ENCODE peak calls at places on chromosomes 11 and 22, in six cellular contexts. J, K, V, U, B and X are unnamed samples. For H3K9me3, the result is how much of the 10 kb centered on the place peaks cover.

GRCh38 chr11:69825037-69825834 is 6.0 kb upstream of the FGF3 start:
- DNase-seq in J (peak), K (no peak), V (peak), U (peak), B (no peak), X (peak)

GRCh38 chr11:28457481-28458145 is 349.4 kb downstream of the METTL15 start:
- DNase-seq in J (no peak), K (no peak), V (no peak), U (no peak), B (no peak), X (no peak)

GRCh38 chr11:4641501-4641900 is 2.3 kb upstream of the OR51E1 start:
- DNase-seq in J (no peak), K (no peak), V (no peak), U (no peak), B (no peak), X (no peak)

GRCh38 chr22:17095538-17095937 is 10.7 kb downstream of the IL17RA start:
- DNase-seq in J (peak), K (no peak), V (no peak), U (no peak), B (no peak), X (no peak)

GRCh38 chr11:100632970-100633452 is 54.1 kb upstream of the ARHGAP42 start:
- DNase-seq in J (peak), K (peak), V (peak), U (peak), B (peak), X (peak)

GRCh38 chr22:29679316-29679715 is 40.5 kb upstream of the CABP7 start:
- DNase-seq in J (no peak), K (no peak), V (no peak), U (no peak), B (peak), X (no peak)

GRCh38 chr22:41308054-41308453 is 6.7 kb downstream of the ZC3H7B start:
- DNase-seq in J (no peak), K (peak), V (no peak), U (no peak), B (peak), X (no peak)

GRCh38 chr22:20441631-20442484 is 4.2 kb upstream of the SCARF2 start:
- DNase-seq in J (no peak), K (no peak), V (no peak), U (no peak), B (no peak), X (peak)

GRCh38 chr22:45583504-45583903 is 80.8 kb downstream of the FBLN1 start:
- DNase-seq in J (no peak), K (no peak), V (no peak), U (no peak), B (no peak), X (no peak)

GRCh38 chr22:22769434-22770279 is 118.0 kb upstream of the IGLL5 start:
- DNase-seq in J (no peak), K (no peak), V (no peak), U (no peak), B (no peak), X (no peak)
- TF ChIP-seq CTCF in J (no peak), K (no peak), V (no peak), U (no peak), B (no peak), X (no peak)

GRCh38 chr22:46612904-46613605 is 7.1 kb upstream of the GRAMD4 start:
- DNase-seq in J (peak), K (no peak), V (peak), U (no peak), B (no peak), X (no peak)

GRCh38 chr22:46612341-46612903 is 7.8 kb upstream of the GRAMD4 start:
- DNase-seq in J (no peak), K (no peak), V (no peak), U (no peak), B (no peak), X (no peak)

GRCh38 chr22:46613606-46613997 is 6.6 kb upstream of the GRAMD4 start:
- DNase-seq in J (peak), K (no peak), V (peak), U (no peak), B (no peak), X (no peak)

GRCh38 chr22:46611189-46611588 is 9.0 kb upstream of the GRAMD4 start:
- DNase-seq in J (no peak), K (no peak), V (no peak), U (no peak), B (no peak), X (no peak)

DNA sequence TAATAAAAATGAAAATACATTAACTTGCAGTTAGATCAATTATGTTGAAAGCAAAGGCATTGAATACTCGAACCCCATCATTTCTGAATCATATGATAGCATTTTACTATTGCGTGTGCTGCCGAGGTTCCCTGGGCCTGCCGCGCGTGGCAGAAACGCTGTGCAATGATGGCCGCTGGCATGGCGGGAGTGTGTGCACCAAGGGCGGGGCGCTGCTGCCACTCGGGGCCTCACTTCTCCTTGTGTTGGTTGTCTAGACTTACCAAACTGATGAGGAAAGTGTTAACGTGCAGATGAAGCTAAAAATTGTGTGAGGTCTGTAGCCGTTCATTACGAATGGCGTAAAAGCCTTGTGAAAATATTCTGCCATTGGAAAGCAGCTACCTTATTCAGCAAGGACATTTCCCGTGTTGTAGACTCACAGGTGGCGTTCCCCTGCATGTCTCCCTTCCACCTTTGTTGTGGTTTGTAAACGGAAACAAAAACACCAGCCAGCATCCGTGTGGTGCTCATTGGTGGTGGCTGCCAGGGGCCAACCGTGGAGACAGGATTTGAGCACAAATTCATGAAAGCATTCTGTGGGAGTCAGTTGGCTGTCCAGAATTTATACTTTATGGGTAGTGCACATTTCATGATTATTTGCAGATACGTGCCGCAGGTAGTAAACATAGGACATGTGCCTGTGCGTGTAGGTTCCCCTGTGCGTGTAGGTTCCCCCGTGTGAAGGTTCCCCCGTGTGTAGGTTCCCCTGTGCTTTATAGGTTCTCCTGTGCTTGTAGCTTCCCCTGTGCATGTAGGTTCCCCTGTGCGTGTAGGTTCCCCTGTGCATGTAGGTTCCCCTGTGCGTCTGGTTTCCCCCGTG is 5.9 kb upstream of the GRAMD4 start:
- DNase-seq in J (peak), K (no peak), V (peak), U (no peak), B (no peak), X (no peak)
- TF ChIP-seq POLR2A in J (no peak), K (no peak), V (no peak), U (no peak), B (no peak), X (no peak)

GRCh38 chr22:47888807-47889206 is 1126.4 kb downstream of the TBC1D22A start:
- DNase-seq in J (no peak), K (no peak), V (no peak), U (no peak), B (no peak), X (no peak)

DNA sequence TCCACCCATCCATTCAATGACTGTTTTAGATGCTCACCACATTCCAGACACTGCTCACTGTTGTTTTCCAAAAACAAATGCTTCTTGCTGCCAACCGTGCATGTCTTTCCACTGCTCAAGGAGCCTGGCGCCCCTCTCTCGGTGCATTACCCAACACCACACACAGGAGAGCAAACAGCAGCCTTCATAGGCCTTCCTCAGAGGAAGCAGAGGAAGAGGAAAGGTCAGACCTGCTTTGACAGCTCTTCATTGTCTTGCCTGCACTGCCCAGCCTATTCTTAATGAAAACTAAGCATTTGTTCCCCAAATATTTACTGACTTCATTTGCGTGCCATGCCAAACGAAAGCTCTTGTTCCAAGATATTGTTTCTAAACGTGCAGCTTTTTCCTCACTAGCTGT is 1129.2 kb downstream of the TBC1D22A start:
- DNase-seq in J (no peak), K (no peak), V (no peak), U (no peak), B (no peak), X (no peak)
- H3K9me3 ChIP-seq in J (under half), K (under half), V (under half), U (under half), B (under half), X (under half)

GRCh38 chr22:49140921-49141680 is 686.6 kb downstream of the BRD1 start:
- DNase-seq in J (no peak), K (no peak), V (no peak), U (no peak), B (no peak), X (no peak)
- TF ChIP-seq CTCF in J (no peak), K (no peak), V (no peak), U (no peak), B (no peak), X (no peak)

GRCh38 chr11:123738374-123738773 is 3.1 kb downstream of the ZNF202 start:
- DNase-seq in J (no peak), K (no peak), V (no peak), U (no peak), B (no peak), X (no peak)

GRCh38 chr11:123740787-123741158 is 687 bp downstream of the ZNF202 start:
- DNase-seq in J (no peak), K (no peak), V (peak), U (no peak), B (no peak), X (no peak)

GRCh38 chr11:123742778-123743177 is 1.3 kb upstream of the ZNF202 start:
- DNase-seq in J (no peak), K (no peak), V (no peak), U (no peak), B (no peak), X (no peak)

GRCh38 chr11:123742334-123742733 is 874 bp upstream of the ZNF202 start:
- DNase-seq in J (no peak), K (no peak), V (no peak), U (no peak), B (no peak), X (no peak)

DNA sequence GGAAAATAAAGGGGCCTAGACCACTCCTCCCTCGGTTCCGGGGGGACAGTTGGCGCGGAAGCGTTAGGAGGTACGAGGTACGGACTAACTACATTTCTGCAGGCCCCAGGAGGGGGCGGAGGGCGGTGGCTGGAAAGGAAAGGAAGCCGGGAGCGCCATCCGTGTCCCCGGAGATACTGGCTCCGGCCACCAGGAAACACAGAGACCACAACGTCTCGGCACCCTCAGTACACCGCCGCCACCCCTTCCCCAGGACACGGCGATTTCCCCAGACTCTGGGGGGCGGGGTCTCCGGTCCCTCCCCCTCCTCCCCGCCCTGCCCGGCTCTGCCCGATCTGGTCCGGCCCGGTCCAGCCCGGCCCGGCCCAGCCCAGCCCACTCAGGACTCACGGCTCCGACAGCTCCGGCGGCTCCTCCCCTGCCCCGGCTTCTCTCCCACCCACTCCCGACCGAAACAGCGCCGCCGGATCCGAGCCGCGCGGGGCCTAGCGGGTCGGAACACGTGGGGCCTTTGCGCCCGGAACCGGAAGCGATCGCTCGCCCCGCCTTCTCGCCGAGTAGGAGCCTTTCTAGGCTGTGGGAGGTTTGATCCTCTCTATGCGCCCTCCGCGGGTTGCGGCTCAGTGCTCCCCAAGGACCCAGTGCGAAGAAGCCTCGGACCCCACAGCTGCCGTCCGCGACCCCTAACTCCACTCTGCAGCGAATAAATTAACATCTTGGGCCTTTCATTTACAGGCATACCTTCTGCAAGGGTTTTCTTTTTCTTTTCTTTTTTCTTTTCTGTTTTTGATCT is at the start of gene ZNF202:
- DNase-seq in J (peak), K (peak), V (peak), U (peak), B (peak), X (peak)
- TF ChIP-seq POLR2A in J (peak), K (no peak), V (peak), U (no peak), B (peak), X (peak)

DNA sequence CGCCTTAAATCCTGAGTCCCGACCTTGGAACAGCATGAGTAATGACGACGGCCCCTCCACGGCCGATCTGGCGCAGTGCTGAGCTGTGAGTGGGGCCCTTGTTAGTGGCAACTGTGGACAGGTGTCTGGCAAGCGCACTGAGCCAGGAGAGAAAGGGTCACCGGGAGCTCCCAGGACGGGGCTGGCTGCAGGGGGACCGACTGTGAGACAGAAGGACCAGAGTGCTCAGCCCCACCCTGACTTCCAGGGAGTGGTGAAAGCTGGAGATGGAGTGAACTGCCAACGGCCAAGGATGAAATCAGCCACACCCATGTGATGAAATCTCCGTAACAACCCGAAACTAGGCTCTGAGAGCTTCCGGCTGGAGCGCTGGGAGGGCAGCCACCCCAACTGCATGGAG is 228.6 kb downstream of the BRD1 start:
- DNase-seq in J (peak), K (no peak), V (peak), U (no peak), B (no peak), X (no peak)
- H3K9me3 ChIP-seq in J (under half), K (under half), V (under half), U (under half), B (half or more), X (under half)

DNA sequence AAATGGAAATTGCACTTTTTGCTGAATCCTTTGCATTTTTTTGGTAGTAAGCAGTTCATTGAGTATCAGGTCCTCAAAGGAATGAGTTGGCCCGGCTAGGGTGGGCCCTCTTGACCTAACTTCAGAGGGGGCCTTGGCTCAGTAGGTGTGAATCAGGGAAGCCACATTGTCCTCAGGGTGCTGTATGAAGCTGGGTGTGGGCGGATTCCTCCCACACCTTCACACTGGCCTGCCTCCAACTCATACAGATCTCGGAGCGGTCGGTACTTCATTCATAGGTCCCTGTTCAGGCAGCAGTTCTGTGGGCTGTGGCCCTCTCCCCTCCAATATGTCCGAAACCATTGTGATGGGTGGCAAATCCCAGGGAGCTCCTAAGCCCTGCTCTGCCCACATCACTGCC is 47.4 kb upstream of the OR4B1 start:
- DNase-seq in J (no peak), K (no peak), V (no peak), U (no peak), B (no peak), X (no peak)
- TF ChIP-seq CTCF in J (no peak), K (no peak), V (no peak), U (no peak), B (no peak), X (no peak)

DNA sequence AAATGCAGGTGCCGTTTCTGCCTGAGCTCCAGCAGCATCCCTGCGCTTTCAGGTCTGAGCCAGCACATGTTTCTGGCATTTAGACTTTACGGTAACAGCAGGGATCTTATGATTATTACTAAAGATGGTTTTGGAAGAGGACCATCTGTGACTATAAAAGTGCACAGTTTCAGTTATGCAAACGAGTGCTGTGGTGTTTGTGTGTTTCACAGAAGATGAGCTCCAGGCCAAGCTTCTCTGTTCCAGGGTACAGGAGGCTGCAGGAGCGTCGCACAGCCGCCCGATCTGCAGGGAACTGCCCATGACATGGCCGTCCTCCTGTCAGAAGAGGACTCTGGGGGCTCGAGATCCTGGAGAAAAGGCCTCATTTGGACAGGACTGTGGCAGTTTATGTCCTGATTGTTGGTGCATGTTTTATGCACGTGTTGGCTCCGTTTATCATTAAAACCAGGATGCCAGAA is 297.3 kb downstream of the TBC1D22A start:
- DNase-seq in J (no peak), K (no peak), V (no peak), U (no peak), B (no peak), X (no peak)
- TF ChIP-seq POLR2A in J (no peak), K (no peak), V (no peak), U (no peak), B (no peak), X (no peak)

GRCh38 chr11:114615448-114616361 is 20.1 kb upstream of the NXPE4 start:
- DNase-seq in J (no peak), K (no peak), V (no peak), U (no peak), B (no peak), X (no peak)

GRCh38 chr11:114612686-114613085 is 17.1 kb upstream of the NXPE4 start:
- DNase-seq in J (no peak), K (no peak), V (no peak), U (no peak), B (no peak), X (no peak)

GRCh38 chr11:114610984-114611944 is 15.7 kb upstream of the NXPE4 start:
- DNase-seq in J (no peak), K (no peak), V (no peak), U (no peak), B (peak), X (peak)

GRCh38 chr11:114616516-114616915 is 20.9 kb upstream of the NXPE4 start:
- DNase-seq in J (no peak), K (no peak), V (no peak), U (no peak), B (no peak), X (no peak)

DNA sequence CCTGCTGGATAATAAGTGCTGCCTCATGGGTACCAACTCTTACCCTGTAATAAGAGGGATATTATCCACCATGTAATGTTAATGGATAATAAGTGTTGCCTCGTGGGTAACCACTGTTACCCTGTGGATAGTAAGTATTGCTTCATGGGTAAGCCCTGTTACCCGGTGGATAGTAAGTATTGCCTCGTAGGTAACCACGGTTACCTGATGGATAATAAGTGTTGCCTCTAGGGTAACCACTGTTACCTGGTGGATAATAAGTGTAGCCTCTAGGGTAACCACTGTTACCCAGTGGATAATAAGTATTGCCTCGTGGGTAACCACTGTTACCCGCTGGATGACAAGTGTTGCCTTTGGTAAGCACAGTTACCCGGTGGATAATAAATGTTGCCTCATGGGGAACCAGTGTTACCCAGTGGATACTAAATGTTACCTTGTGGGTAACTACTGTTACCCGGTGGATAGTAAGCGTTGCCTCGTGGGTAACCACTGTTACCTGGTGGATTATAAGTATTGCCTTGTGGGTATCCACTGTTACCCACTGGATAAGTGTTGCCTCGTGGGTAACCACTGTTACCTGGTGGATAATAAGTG is 18.6 kb upstream of the NXPE4 start:
- DNase-seq in J (no peak), K (no peak), V (no peak), U (no peak), B (no peak), X (no peak)
- H3K9me3 ChIP-seq in J (under half), K (under half), V (under half), U (under half), B (under half), X (under half)

DNA sequence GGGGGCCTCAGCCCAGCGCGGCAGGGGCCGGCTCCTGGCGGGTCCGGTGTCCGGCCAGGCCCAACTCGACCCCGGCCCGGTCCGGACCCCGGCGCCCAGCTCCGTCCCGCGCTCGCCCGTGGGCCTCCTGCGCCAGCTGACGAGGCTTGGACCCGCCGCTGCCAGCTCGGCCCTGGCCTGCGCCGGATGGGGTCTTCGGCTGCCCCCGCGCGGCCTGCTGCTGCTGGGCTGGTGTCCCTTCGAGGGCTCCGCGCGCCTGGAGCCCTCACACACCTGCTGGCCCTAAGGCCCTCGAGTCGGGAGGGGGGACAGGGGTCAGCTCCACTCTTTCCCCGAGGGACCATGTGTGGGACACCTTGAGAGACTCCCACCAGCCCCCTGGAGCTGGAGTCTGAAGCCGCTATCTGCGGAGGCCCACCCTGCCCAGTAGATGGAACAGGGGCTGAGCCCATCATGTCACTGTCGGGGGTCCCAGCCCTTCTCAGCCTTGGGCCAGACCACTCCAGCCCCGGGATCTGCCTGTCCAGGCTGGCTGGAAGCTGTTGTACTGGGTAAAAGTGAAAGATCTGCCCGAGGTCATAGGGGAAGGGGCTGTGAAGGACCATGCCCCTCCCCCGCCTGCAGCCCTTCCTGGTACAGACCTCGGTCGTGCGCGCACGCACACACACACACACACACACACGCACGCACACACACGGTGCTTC is 768 bp upstream of the CDKN1C start:
- DNase-seq in J (no peak), K (peak), V (no peak), U (no peak), B (no peak), X (peak)
- TF ChIP-seq CTCF in J (no peak), K (peak), V (peak), U (no peak), B (peak), X (no peak)